ENCODE peak calls at places on chromosome 12, in eight cellular contexts. One of them, this sample, is unnamed.

GRCh38 chr12:122200541-122201175 is 2.9 kb upstream of the B3GNT4 start:
- DNase-seq in progenitor cell of endocrine pancreas: no peak
- DNase-seq in Kasumi-1: no peak
- DNase-seq in activated CD4-positive, alpha-beta T cell treated with anti-CD3 and anti-CD28 coated beads for 48 hours: no peak
- DNase-seq in right atrium auricular region: no peak
- DNase-seq in occipital lobe: no peak
- DNase-seq in body of pancreas: no peak
- DNase-seq in HT1080: no peak
- DNase-seq in this sample: no peak

GRCh38 chr12:116532986-116533342 is 26.2 kb upstream of the MAP1LC3B2 start:
- DNase-seq in progenitor cell of endocrine pancreas: no peak
- DNase-seq in Kasumi-1: no peak
- DNase-seq in activated CD4-positive, alpha-beta T cell treated with anti-CD3 and anti-CD28 coated beads for 48 hours: no peak
- DNase-seq in right atrium auricular region: no peak
- DNase-seq in occipital lobe: no peak
- DNase-seq in body of pancreas: peak; percentile 66
- DNase-seq in HT1080: no peak
- DNase-seq in this sample: no peak

GRCh38 chr12:43964966-43965365 is 129.1 kb downstream of the TMEM117 start:
- DNase-seq in progenitor cell of endocrine pancreas: no peak
- DNase-seq in Kasumi-1: no peak
- DNase-seq in activated CD4-positive, alpha-beta T cell treated with anti-CD3 and anti-CD28 coated beads for 48 hours: no peak
- DNase-seq in right atrium auricular region: no peak
- DNase-seq in occipital lobe: no peak
- DNase-seq in body of pancreas: no peak
- DNase-seq in HT1080: no peak
- DNase-seq in this sample: no peak

GRCh38 chr12:59453461-59453860 is 142.4 kb upstream of the SLC16A7 start:
- DNase-seq in progenitor cell of endocrine pancreas: no peak
- DNase-seq in Kasumi-1: no peak
- DNase-seq in activated CD4-positive, alpha-beta T cell treated with anti-CD3 and anti-CD28 coated beads for 48 hours: no peak
- DNase-seq in right atrium auricular region: no peak
- DNase-seq in occipital lobe: no peak
- DNase-seq in body of pancreas: no peak
- DNase-seq in HT1080: no peak
- DNase-seq in this sample: no peak

GRCh38 chr12:66188584-66189475 is at the start of gene IRAK3:
- DNase-seq in progenitor cell of endocrine pancreas: peak; percentile 30
- DNase-seq in Kasumi-1: peak; percentile 82
- DNase-seq in activated CD4-positive, alpha-beta T cell treated with anti-CD3 and anti-CD28 coated beads for 48 hours: peak; percentile 47
- DNase-seq in right atrium auricular region: peak; percentile 97
- DNase-seq in occipital lobe: no peak
- DNase-seq in body of pancreas: peak; percentile 84
- DNase-seq in HT1080: no peak
- DNase-seq in this sample: no peak

GRCh38 chr12:56954956-56955355 is 2.5 kb downstream of the RDH16 start:
- DNase-seq in progenitor cell of endocrine pancreas: no peak
- DNase-seq in Kasumi-1: no peak
- DNase-seq in activated CD4-positive, alpha-beta T cell treated with anti-CD3 and anti-CD28 coated beads for 48 hours: no peak
- DNase-seq in right atrium auricular region: no peak
- DNase-seq in occipital lobe: no peak
- DNase-seq in body of pancreas: no peak
- DNase-seq in HT1080: no peak
- DNase-seq in this sample: no peak

GRCh38 chr12:123286997-123287396 is 15.3 kb upstream of the CDK2AP1 start:
- DNase-seq in progenitor cell of endocrine pancreas: no peak
- DNase-seq in Kasumi-1: no peak
- DNase-seq in activated CD4-positive, alpha-beta T cell treated with anti-CD3 and anti-CD28 coated beads for 48 hours: no peak
- DNase-seq in right atrium auricular region: no peak
- DNase-seq in occipital lobe: no peak
- DNase-seq in body of pancreas: no peak
- DNase-seq in HT1080: no peak
- DNase-seq in this sample: no peak

GRCh38 chr12:42587564-42588307 is 1.8 kb downstream of the PRICKLE1 start:
- DNase-seq in progenitor cell of endocrine pancreas: no peak
- DNase-seq in Kasumi-1: no peak
- DNase-seq in activated CD4-positive, alpha-beta T cell treated with anti-CD3 and anti-CD28 coated beads for 48 hours: no peak
- DNase-seq in right atrium auricular region: no peak
- DNase-seq in occipital lobe: no peak
- DNase-seq in body of pancreas: no peak
- DNase-seq in HT1080: no peak
- DNase-seq in this sample: peak; percentile 97

GRCh38 chr12:58639323-58639934 is 280.9 kb downstream of the LRIG3 start:
- DNase-seq in progenitor cell of endocrine pancreas: no peak
- DNase-seq in Kasumi-1: no peak
- DNase-seq in activated CD4-positive, alpha-beta T cell treated with anti-CD3 and anti-CD28 coated beads for 48 hours: no peak
- DNase-seq in right atrium auricular region: no peak
- DNase-seq in occipital lobe: no peak
- DNase-seq in body of pancreas: peak; percentile 6
- DNase-seq in HT1080: no peak
- DNase-seq in this sample: peak; percentile 39

GRCh38 chr12:29625359-29625953 is 128.0 kb upstream of the OVCH1 start:
- DNase-seq in progenitor cell of endocrine pancreas: no peak
- DNase-seq in Kasumi-1: no peak
- DNase-seq in activated CD4-positive, alpha-beta T cell treated with anti-CD3 and anti-CD28 coated beads for 48 hours: no peak
- DNase-seq in right atrium auricular region: no peak
- DNase-seq in occipital lobe: no peak
- DNase-seq in body of pancreas: no peak
- DNase-seq in HT1080: no peak
- DNase-seq in this sample: no peak

GRCh38 chr12:123572391-123572790 is 12.0 kb upstream of the TMED2 start:
- DNase-seq in progenitor cell of endocrine pancreas: no peak
- DNase-seq in Kasumi-1: no peak
- DNase-seq in activated CD4-positive, alpha-beta T cell treated with anti-CD3 and anti-CD28 coated beads for 48 hours: no peak
- DNase-seq in right atrium auricular region: no peak
- DNase-seq in occipital lobe: no peak
- DNase-seq in body of pancreas: no peak
- DNase-seq in HT1080: no peak
- DNase-seq in this sample: no peak

GRCh38 chr12:122130150-122130549 is 43.9 kb downstream of the IL31 start:
- DNase-seq in progenitor cell of endocrine pancreas: no peak
- DNase-seq in Kasumi-1: no peak
- DNase-seq in activated CD4-positive, alpha-beta T cell treated with anti-CD3 and anti-CD28 coated beads for 48 hours: no peak
- DNase-seq in right atrium auricular region: no peak
- DNase-seq in occipital lobe: no peak
- DNase-seq in body of pancreas: no peak
- DNase-seq in HT1080: peak; percentile 76
- DNase-seq in this sample: no peak

This sample was measured in NCI-H1930.